ENCODE peak calls at places on chromosomes 16 and 17, in eight cellular contexts. I, V, B, E, R, H, M and K are unnamed samples.

GRCh38 chr16:3175157-3176153 is 12.5 kb upstream of the OR1F1 start:
- DNase-seq in I (no peak), V (no peak), B (no peak), E (peak), R (no peak), H (peak), M (peak), K (peak)

GRCh38 chr16:7397901-7398300 is 65.3 kb downstream of the RBFOX1 start:
- DNase-seq in I (no peak), V (no peak), B (no peak), E (no peak), R (no peak), H (no peak), M (no peak), K (no peak)

GRCh38 chr16:23351360-23351759 is 49.3 kb downstream of the SCNN1B start:
- DNase-seq in I (no peak), V (no peak), B (no peak), E (no peak), R (no peak), H (no peak), M (no peak), K (no peak)

GRCh38 chr17:49691677-49692191 is 13.8 kb upstream of the SPOP start:
- DNase-seq in I (no peak), V (no peak), B (no peak), E (no peak), R (no peak), H (no peak), M (no peak), K (no peak)

GRCh38 chr17:6701719-6702118 is 11.4 kb downstream of the SLC13A5 start:
- DNase-seq in I (no peak), V (no peak), B (no peak), E (peak), R (no peak), H (peak), M (peak), K (peak)

GRCh38 chr16:874366-875181 is 74.0 kb upstream of the GNG13 start:
- DNase-seq in I (no peak), V (no peak), B (no peak), E (no peak), R (no peak), H (no peak), M (no peak), K (no peak)

GRCh38 chr16:81006472-81007311 is at the start of the genes CENPN and CMC2:
- DNase-seq in I (peak), V (peak), B (peak), E (peak), R (peak), H (peak), M (peak), K (peak)

GRCh38 chr17:49488612-49489011 is 6.5 kb upstream of the NGFR start:
- DNase-seq in I (no peak), V (no peak), B (no peak), E (no peak), R (no peak), H (no peak), M (no peak), K (no peak)

GRCh38 chr16:84312783-84313382 is 18.2 kb downstream of the WFDC1 start:
- DNase-seq in I (no peak), V (no peak), B (no peak), E (no peak), R (peak), H (peak), M (peak), K (no peak)

GRCh38 chr17:57567278-57567677 is 177.8 kb downstream of the CCDC182 start:
- DNase-seq in I (no peak), V (no peak), B (no peak), E (no peak), R (peak), H (no peak), M (no peak), K (no peak)

GRCh38 chr17:68061512-68062313 is 26.2 kb downstream of the KPNA2 start:
- DNase-seq in I (no peak), V (no peak), B (no peak), E (no peak), R (no peak), H (no peak), M (no peak), K (peak)

GRCh38 chr17:71948703-71949422 is 172.0 kb upstream of the SOX9 start:
- DNase-seq in I (no peak), V (no peak), B (no peak), E (no peak), R (no peak), H (no peak), M (no peak), K (no peak)

GRCh38 chr17:45706033-45706432 is 78.1 kb upstream of the CRHR1 start:
- DNase-seq in I (no peak), V (no peak), B (no peak), E (no peak), R (no peak), H (no peak), M (no peak), K (no peak)